ENCODE peak calls at places on chromosomes 13 and 19, in eight cellular contexts. O, W, L, F, E, Q, X and S are unnamed samples.

GRCh38 chr13:64934569-64935362 is 2295.4 kb downstream of the PCDH9 start:
- DNase-seq in O (no peak), W (no peak), L (no peak), F (no peak), E (no peak), Q (no peak), X (no peak), S (no peak)

GRCh38 chr13:110964229-110965037 is 49.6 kb upstream of the ANKRD10 start:
- DNase-seq in O (no peak), W (no peak), L (no peak), F (no peak), E (no peak), Q (no peak), X (no peak), S (no peak)

GRCh38 chr19:13154911-13155471 is 4.8 kb downstream of the IER2 start:
- DNase-seq in O (peak; percentile 65), W (peak; percentile 70), L (no peak), F (peak; percentile 62), E (peak; percentile 43), Q (peak; percentile 90), X (peak; percentile 87), S (peak; percentile 81)

GRCh38 chr19:2624537-2625091 is 77.9 kb downstream of the GNG7 start:
- DNase-seq in O (no peak), W (no peak), L (peak; percentile 88), F (no peak), E (no peak), Q (peak; percentile 60), X (no peak), S (no peak)

GRCh38 chr13:46683879-46684278 is 113.1 kb downstream of the ESD start:
- DNase-seq in O (peak; percentile 46), W (no peak), L (no peak), F (no peak), E (no peak), Q (no peak), X (no peak), S (no peak)

GRCh38 chr19:31312004-31312403 is 37.2 kb downstream of the TSHZ3 start:
- DNase-seq in O (peak; percentile 87), W (peak; percentile 55), L (no peak), F (no peak), E (peak; percentile 26), Q (peak; percentile 68), X (peak; percentile 47), S (no peak)

GRCh38 chr19:13262450-13262849 is 112.2 kb downstream of the IER2 start:
- DNase-seq in O (peak; percentile 61), W (no peak), L (no peak), F (peak; percentile 70), E (no peak), Q (no peak), X (no peak), S (no peak)

GRCh38 chr19:15810335-15810734 is 5.1 kb downstream of the OR10H1 start:
- DNase-seq in O (no peak), W (peak; percentile 17), L (no peak), F (no peak), E (peak; percentile 14), Q (no peak), X (no peak), S (no peak)

GRCh38 chr13:63435668-63436275 is 2020.1 kb upstream of the PCDH20 start:
- DNase-seq in O (peak; percentile 100), W (no peak), L (no peak), F (peak; percentile 24), E (no peak), Q (no peak), X (no peak), S (no peak)

GRCh38 chr13:70829748-70830147 is 721.5 kb upstream of the KLHL1 start:
- DNase-seq in O (no peak), W (no peak), L (no peak), F (no peak), E (no peak), Q (no peak), X (no peak), S (no peak)

GRCh38 chr19:7869453-7869909 is 4.7 kb downstream of the PRR36 start:
- DNase-seq in O (peak; percentile 28), W (peak; percentile 64), L (peak; percentile 54), F (peak; percentile 50), E (no peak), Q (no peak), X (peak; percentile 83), S (peak; percentile 88)

GRCh38 chr13:45352031-45352430 is 11.0 kb upstream of the TPT1 start:
- DNase-seq in O (no peak), W (no peak), L (no peak), F (no peak), E (no peak), Q (no peak), X (no peak), S (no peak)

GRCh38 chr19:38369584-38369983 is 4.8 kb upstream of the PSMD8 start:
- DNase-seq in O (no peak), W (no peak), L (no peak), F (no peak), E (no peak), Q (no peak), X (no peak), S (no peak)

GRCh38 chr13:76622336-76623045 is 263.7 kb downstream of the KCTD12 start:
- DNase-seq in O (no peak), W (peak; percentile 42), L (peak; percentile 46), F (peak; percentile 54), E (peak; percentile 59), Q (peak; percentile 70), X (no peak), S (no peak)

GRCh38 chr13:24630851-24631341 is 49.3 kb upstream of the ATP12A start:
- DNase-seq in O (peak; percentile 46), W (no peak), L (no peak), F (no peak), E (no peak), Q (no peak), X (no peak), S (no peak)

GRCh38 chr19:35266149-35266903 is 2.4 kb upstream of the USF2 start:
- DNase-seq in O (no peak), W (peak; percentile 18), L (no peak), F (no peak), E (no peak), Q (no peak), X (peak; percentile 55), S (peak; percentile 46)

GRCh38 chr19:16436780-16437179 is 35.0 kb downstream of the EPS15L1 start:
- DNase-seq in O (no peak), W (no peak), L (no peak), F (no peak), E (no peak), Q (no peak), X (no peak), S (no peak)

GRCh38 chr19:858868-859843 is at the start of gene CFD:
- DNase-seq in O (no peak), W (no peak), L (peak; percentile 88), F (no peak), E (peak; percentile 75), Q (peak; percentile 89), X (no peak), S (peak; percentile 57)
- TF ChIP-seq POLR2A in O (no peak), W (no peak), L (peak; percentile 67), F (no peak), E (peak; percentile 69), Q (peak; percentile 46), X (no peak), S (no peak)

DNA sequence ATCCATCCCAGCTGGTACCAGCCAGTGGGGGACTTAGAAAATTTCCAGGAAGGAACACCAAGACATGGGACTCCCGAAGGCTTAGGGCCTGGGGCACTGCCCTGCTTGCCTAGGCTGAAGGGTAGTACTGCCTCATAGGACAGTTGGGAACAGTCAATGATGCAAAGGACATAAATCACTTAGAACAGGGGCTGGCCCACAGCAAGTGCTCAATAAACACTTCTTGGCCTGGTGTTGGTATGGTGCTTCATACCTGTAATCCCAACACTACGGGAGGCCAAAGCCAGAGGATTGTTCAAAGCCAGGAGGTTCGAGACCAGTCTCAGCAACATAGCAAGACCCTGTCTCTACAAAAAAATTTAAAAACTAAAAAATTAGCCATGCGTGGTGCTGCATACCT is 5.8 kb downstream of the KEAP1 start:
- DNase-seq in O (no peak), W (no peak), L (no peak), F (no peak), E (no peak), Q (no peak), X (no peak), S (no peak)
- H3K27ac ChIP-seq in O (no peak overlapping the region), W (no peak overlapping the region), L (no peak overlapping the region), F (no peak overlapping the region), E (no peak overlapping the region), Q (no peak overlapping the region), X (no peak overlapping the region), S (no peak overlapping the region)

GRCh38 chr19:42224940-42225717 is 5.0 kb downstream of the ZNF526 start:
- DNase-seq in O (no peak), W (no peak), L (no peak), F (no peak), E (no peak), Q (no peak), X (no peak), S (no peak)

GRCh38 chr19:42217522-42218442 is at the start of gene DEDD2:
- DNase-seq in O (peak; percentile 99), W (peak; percentile 99), L (peak; percentile 97), F (peak; percentile 96), E (peak; percentile 94), Q (peak; percentile 99), X (peak; percentile 99), S (peak; percentile 99)

GRCh38 chr19:42220751-42221097 is 612 bp downstream of the ZNF526 start:
- DNase-seq in O (no peak), W (no peak), L (no peak), F (peak; percentile 12), E (no peak), Q (no peak), X (no peak), S (no peak)

GRCh38 chr19:42216653-42217521 is 590 bp downstream of the DEDD2 start:
- DNase-seq in O (peak; percentile 16), W (peak; percentile 55), L (peak; percentile 45), F (peak; percentile 47), E (no peak), Q (peak; percentile 78), X (peak; percentile 64), S (peak; percentile 69)

GRCh38 chr19:42219812-42220750 is at the start of gene ZNF526:
- DNase-seq in O (peak; percentile 97), W (peak; percentile 98), L (peak; percentile 99), F (peak; percentile 99), E (peak; percentile 96), Q (peak; percentile 99), X (peak; percentile 97), S (peak; percentile 96)
- TF ChIP-seq POLR2A in O (peak; percentile 88), W (peak; percentile 76), L (peak; percentile 83), F (peak; percentile 74), E (peak; percentile 81), Q (peak; percentile 60), X (no peak), S (peak; percentile 69)

GRCh38 chr19:57389194-57389729 is 392 bp upstream of the ZNF548 start:
- DNase-seq in O (no peak), W (no peak), L (no peak), F (no peak), E (no peak), Q (no peak), X (no peak), S (no peak)
- H3K27ac ChIP-seq in O (peak overlapping the region; percentile 17), W (peak overlapping the region; percentile 89), L (peak overlapping the region; percentile 89), F (no peak overlapping the region), E (peak overlapping the region; percentile 83), Q (peak overlapping the region; percentile 93), X (peak overlapping the region; percentile 79), S (peak overlapping the region; percentile 83)